ENCODE peak calls at places on chromosomes 3 and 15, in six cellular contexts. I is mucosa of descending colon, D is fibroblast of lung, K is kidney, W is AG10803, U is GM10248. V is an unnamed sample.

GRCh38 chr3:116000315-116000714 is 377.0 kb downstream of the GAP43 start:
- DNase-seq in U (peak), W (peak), I (no peak), D (peak), K (peak), V (no peak)

GRCh38 chr3:119891944-119892721 is 110.2 kb downstream of the NR1I2 start:
- DNase-seq in U (peak), K (no peak), D (peak), I (no peak), W (peak), V (peak)

GRCh38 chr15:70420421-70421196 is 322.9 kb upstream of the TLE3 start:
- DNase-seq in K (no peak), W (no peak), D (no peak), U (no peak), I (no peak), V (no peak)

GRCh38 chr15:75397494-75397893 is 29.1 kb upstream of the MAN2C1 start:
- DNase-seq in D (no peak), U (no peak), K (no peak), I (no peak), W (peak), V (no peak)

GRCh38 chr3:160686955-160687535 is 10.1 kb downstream of the ARL14 start:
- DNase-seq in D (peak), K (no peak), I (no peak), W (peak), U (peak), V (no peak)

GRCh38 chr3:150727653-150728502 is 24.2 kb upstream of the ERICH6 start:
- DNase-seq in D (no peak), K (no peak), I (peak), U (no peak), W (no peak), V (no peak)

GRCh38 chr3:20078194-20078709 is 38.0 kb downstream of the KAT2B start:
- DNase-seq in D (no peak), W (no peak), I (no peak), K (no peak), U (no peak), V (no peak)

GRCh38 chr15:84982301-84982920 is 755 bp downstream of the PDE8A start:
- DNase-seq in I (peak), U (no peak), K (peak), W (no peak), D (peak), V (peak)

GRCh38 chr15:45732544-45733130 is 97.8 kb downstream of the SQOR start:
- DNase-seq in I (peak), K (no peak), W (no peak), U (no peak), D (no peak), V (no peak)

GRCh38 chr3:100737334-100737733 is 28.0 kb downstream of the TFG start:
- DNase-seq in D (peak), U (no peak), K (no peak), W (peak), I (no peak), V (no peak)

GRCh38 chr3:52244061-52244628 is 1.4 kb upstream of the PPM1M start:
- DNase-seq in D (peak), K (no peak), U (peak), I (peak), W (peak), V (peak)

GRCh38 chr15:82040862-82041261 is 5.0 kb downstream of the MEX3B start:
- DNase-seq in W (no peak), K (no peak), U (no peak), D (no peak), I (no peak), V (no peak)

GRCh38 chr3:179882322-179882721 is 154.4 kb downstream of the PEX5L start:
- DNase-seq in U (peak), D (no peak), K (no peak), I (no peak), W (no peak), V (no peak)

GRCh38 chr3:79651536-79652065 is 116.2 kb downstream of the ROBO1 start:
- DNase-seq in D (no peak), I (no peak), K (no peak), U (no peak), W (no peak), V (no peak)

GRCh38 chr3:43246956-43247355 is 39.4 kb upstream of the SNRK start:
- DNase-seq in I (no peak), W (no peak), U (no peak), K (no peak), D (no peak), V (no peak)

GRCh38 chr3:179098388-179099077 is 26.9 kb upstream of the ZMAT3 start:
- DNase-seq in U (no peak), D (peak), K (no peak), W (peak), I (no peak), V (no peak)

GRCh38 chr15:39939487-39940452 is 5.9 kb downstream of the EIF2AK4 start:
- DNase-seq in I (no peak), D (no peak), K (no peak), W (peak), U (no peak), V (no peak)

GRCh38 chr15:42368096-42368495 is 8.8 kb downstream of the CAPN3 start:
- DNase-seq in D (no peak), W (peak), K (no peak), I (no peak), U (no peak), V (no peak)

GRCh38 chr3:118089563-118089962 is 945.1 kb downstream of the IGSF11 start:
- DNase-seq in W (no peak), I (no peak), D (peak), K (no peak), U (no peak), V (no peak)

GRCh38 chr3:66858656-66859381 is 139.3 kb upstream of the KBTBD8 start:
- DNase-seq in K (no peak), D (no peak), U (no peak), I (no peak), W (no peak), V (no peak)

GRCh38 chr15:70906842-70907241 is 14.2 kb downstream of the LRRC49 start:
- DNase-seq in I (no peak), W (peak), U (no peak), K (no peak), D (peak), V (no peak)

GRCh38 chr15:42215854-42216829 is 8.0 kb upstream of the VPS39 start:
- DNase-seq in K (no peak), U (no peak), W (no peak), I (no peak), D (peak), V (no peak)

GRCh38 chr15:69783211-69783610 is 314.5 kb downstream of the TLE3 start:
- DNase-seq in K (no peak), W (no peak), D (no peak), U (no peak), I (no peak), V (no peak)

GRCh38 chr3:103992469-103992868 is 1374.2 kb upstream of the ALCAM start:
- DNase-seq in W (no peak), U (no peak), I (no peak), D (no peak), K (no peak), V (no peak)

GRCh38 chr3:103991461-103992115 is 1375.1 kb upstream of the ALCAM start:
- DNase-seq in I (no peak), K (peak), U (no peak), D (peak), W (peak), V (no peak)
- TF ChIP-seq CTCF in I (no peak), K (no peak), U (peak), D (no peak), W (peak), V (no peak)

GRCh38 chr3:63849175-63849574 is 14.4 kb downstream of the THOC7 start:
- DNase-seq in W (no peak), I (no peak), U (no peak), D (no peak), K (no peak), V (no peak)
- TF ChIP-seq CTCF in W (no peak), I (no peak), U (no peak), D (no peak), K (no peak), V (no peak)

GRCh38 chr3:38163117-38163870 is 2.0 kb upstream of the OXSR1 start:
- DNase-seq in D (no peak), W (no peak), U (no peak), K (no peak), I (no peak), V (no peak)
- TF ChIP-seq CTCF in D (no peak), W (no peak), U (no peak), K (no peak), I (no peak), V (no peak)

DNA sequence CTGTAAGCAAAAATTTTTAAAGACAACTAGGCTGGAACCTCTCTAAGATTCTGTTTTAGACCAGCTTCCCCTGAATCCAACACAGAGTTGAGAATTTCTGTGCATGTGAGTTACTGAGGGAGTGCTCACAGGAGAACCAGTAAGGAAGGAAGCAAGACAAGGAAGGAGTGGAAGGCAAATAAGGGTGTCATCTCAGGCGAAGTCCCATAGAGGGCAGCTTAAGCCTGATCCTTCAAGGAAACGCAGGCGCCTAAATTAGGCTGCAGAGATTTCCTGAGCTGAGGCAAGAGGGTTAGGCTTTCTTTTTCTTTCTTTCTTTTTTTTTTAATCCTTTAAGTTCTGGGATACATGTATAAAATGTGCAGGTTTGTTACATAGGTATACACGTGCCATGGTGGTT is 36.2 kb upstream of the COL6A6 start:
- DNase-seq in K (no peak), W (peak), I (no peak), D (peak), U (no peak), V (no peak)
- TF ChIP-seq CTCF in K (peak), W (peak), I (no peak), D (peak), U (peak), V (no peak)

V was measured in CD14-positive monocyte.